ENCODE peak calls at places on chromosomes 4 and X, in five cellular contexts. One of them, this sample, is unnamed.

GRCh38 chrX:129600981-129601424 is 53.8 kb downstream of the APLN start:
- DNase-seq in brain microvascular endothelial cell: peak
- DNase-seq in HFF-Myc: no peak
- DNase-seq in AG09319: no peak
- DNase-seq in HepG2: peak
- DNase-seq in this sample: peak

GRCh38 chr4:172927096-172927495 is 241.5 kb upstream of the GALNT7 start:
- DNase-seq in brain microvascular endothelial cell: no peak
- DNase-seq in HFF-Myc: no peak
- DNase-seq in AG09319: no peak
- DNase-seq in HepG2: no peak
- DNase-seq in this sample: no peak

GRCh38 chr4:40484346-40484745 is 145.3 kb downstream of the RBM47 start:
- DNase-seq in brain microvascular endothelial cell: no peak
- DNase-seq in HFF-Myc: no peak
- DNase-seq in AG09319: no peak
- DNase-seq in HepG2: no peak
- DNase-seq in this sample: no peak

GRCh38 chr4:76013540-76013939 is 6.2 kb upstream of the CXCL9 start:
- DNase-seq in brain microvascular endothelial cell: no peak
- DNase-seq in HFF-Myc: no peak
- DNase-seq in AG09319: no peak
- DNase-seq in HepG2: no peak
- DNase-seq in this sample: no peak

GRCh38 chrX:124280294-124280902 is 52.1 kb upstream of the TEX13D start:
- DNase-seq in brain microvascular endothelial cell: no peak
- DNase-seq in HFF-Myc: no peak
- DNase-seq in AG09319: no peak
- DNase-seq in HepG2: no peak
- DNase-seq in this sample: no peak

GRCh38 chrX:73561791-73562190 is 1.2 kb upstream of the CHIC1 start:
- DNase-seq in brain microvascular endothelial cell: peak
- DNase-seq in HFF-Myc: no peak
- DNase-seq in AG09319: no peak
- DNase-seq in HepG2: no peak
- DNase-seq in this sample: no peak

GRCh38 chr4:5366421-5366820 is 315.1 kb downstream of the STK32B start:
- DNase-seq in brain microvascular endothelial cell: peak
- DNase-seq in HFF-Myc: no peak
- DNase-seq in AG09319: no peak
- DNase-seq in HepG2: no peak
- DNase-seq in this sample: no peak

GRCh38 chrX:15939737-15940136 is 85.1 kb upstream of the AP1S2 start:
- DNase-seq in brain microvascular endothelial cell: no peak
- DNase-seq in HFF-Myc: no peak
- DNase-seq in AG09319: no peak
- DNase-seq in HepG2: no peak
- DNase-seq in this sample: peak

GRCh38 chrX:129006491-129006890 is 516.8 kb downstream of the SMARCA1 start:
- DNase-seq in brain microvascular endothelial cell: no peak
- DNase-seq in HFF-Myc: no peak
- DNase-seq in AG09319: no peak
- DNase-seq in HepG2: no peak
- DNase-seq in this sample: no peak

GRCh38 chrX:78011846-78012245 is 42.4 kb upstream of the PGAM4 start:
- DNase-seq in brain microvascular endothelial cell: peak
- DNase-seq in HFF-Myc: no peak
- DNase-seq in AG09319: no peak
- DNase-seq in HepG2: no peak
- DNase-seq in this sample: no peak

GRCh38 chrX:68829594-68830485 is 1.0 kb downstream of the EFNB1 start:
- DNase-seq in brain microvascular endothelial cell: no peak
- DNase-seq in HFF-Myc: no peak
- DNase-seq in AG09319: no peak
- DNase-seq in HepG2: no peak
- DNase-seq in this sample: no peak

GRCh38 chrX:42615161-42615563 is 162.8 kb downstream of the PPP1R2C start:
- DNase-seq in brain microvascular endothelial cell: no peak
- DNase-seq in HFF-Myc: no peak
- DNase-seq in AG09319: no peak
- DNase-seq in HepG2: no peak
- DNase-seq in this sample: no peak

GRCh38 chrX:28550331-28550872 is 36.8 kb upstream of the IL1RAPL1 start:
- DNase-seq in brain microvascular endothelial cell: no peak
- DNase-seq in HFF-Myc: no peak
- DNase-seq in AG09319: no peak
- DNase-seq in HepG2: no peak
- DNase-seq in this sample: no peak

GRCh38 chr4:148425327-148426110 is 16.7 kb downstream of the NR3C2 start:
- DNase-seq in brain microvascular endothelial cell: no peak
- DNase-seq in HFF-Myc: no peak
- DNase-seq in AG09319: no peak
- DNase-seq in HepG2: no peak
- DNase-seq in this sample: no peak

GRCh38 chr4:9926591-9926990 is 94.7 kb downstream of the SLC2A9 start:
- DNase-seq in brain microvascular endothelial cell: no peak
- DNase-seq in HFF-Myc: no peak
- DNase-seq in AG09319: no peak
- DNase-seq in HepG2: no peak
- DNase-seq in this sample: no peak

GRCh38 chr4:65651031-65651430 is 19.3 kb downstream of the EPHA5 start:
- DNase-seq in brain microvascular endothelial cell: peak
- DNase-seq in HFF-Myc: no peak
- DNase-seq in AG09319: no peak
- DNase-seq in HepG2: no peak
- DNase-seq in this sample: no peak

GRCh38 chr4:75637176-75637575 is 6.8 kb upstream of the CDKL2 start:
- DNase-seq in brain microvascular endothelial cell: no peak
- DNase-seq in HFF-Myc: no peak
- DNase-seq in AG09319: no peak
- DNase-seq in HepG2: no peak
- DNase-seq in this sample: no peak

GRCh38 chr4:28373601-28374000 is 1513.0 kb downstream of the STIM2 start:
- DNase-seq in brain microvascular endothelial cell: peak
- DNase-seq in HFF-Myc: no peak
- DNase-seq in AG09319: no peak
- DNase-seq in HepG2: no peak
- DNase-seq in this sample: no peak

GRCh38 chrX:65451663-65452062 is 82.9 kb downstream of the LAS1L start:
- DNase-seq in brain microvascular endothelial cell: peak
- DNase-seq in HFF-Myc: no peak
- DNase-seq in AG09319: no peak
- DNase-seq in HepG2: peak
- DNase-seq in this sample: peak

GRCh38 chr4:147958057-147958456 is 226.2 kb downstream of the ARHGAP10 start:
- DNase-seq in brain microvascular endothelial cell: no peak
- DNase-seq in HFF-Myc: no peak
- DNase-seq in AG09319: no peak
- DNase-seq in HepG2: no peak
- DNase-seq in this sample: no peak

GRCh38 chr4:93688978-93689377 is 139.6 kb upstream of the ATOH1 start:
- DNase-seq in brain microvascular endothelial cell: no peak
- DNase-seq in HFF-Myc: no peak
- DNase-seq in AG09319: no peak
- DNase-seq in HepG2: no peak
- DNase-seq in this sample: no peak

GRCh38 chr4:3389879-3390840 is 51.6 kb upstream of the HGFAC start:
- DNase-seq in brain microvascular endothelial cell: no peak
- DNase-seq in HFF-Myc: no peak
- DNase-seq in AG09319: no peak
- DNase-seq in HepG2: no peak
- DNase-seq in this sample: no peak

GRCh38 chr4:186844059-186844681 is 120.5 kb upstream of the FAT1 start:
- DNase-seq in brain microvascular endothelial cell: peak
- DNase-seq in HFF-Myc: no peak
- DNase-seq in AG09319: no peak
- DNase-seq in HepG2: no peak
- DNase-seq in this sample: no peak

GRCh38 chrX:84168574-84168973 is 19.4 kb downstream of the RPS6KA6 start:
- DNase-seq in brain microvascular endothelial cell: no peak
- DNase-seq in HFF-Myc: no peak
- DNase-seq in AG09319: no peak
- DNase-seq in HepG2: no peak
- DNase-seq in this sample: no peak

GRCh38 chr4:99966692-99967091 is 16.6 kb upstream of the H2AZ1 start:
- DNase-seq in brain microvascular endothelial cell: no peak
- DNase-seq in HFF-Myc: no peak
- DNase-seq in AG09319: no peak
- DNase-seq in HepG2: no peak
- DNase-seq in this sample: no peak

DNA sequence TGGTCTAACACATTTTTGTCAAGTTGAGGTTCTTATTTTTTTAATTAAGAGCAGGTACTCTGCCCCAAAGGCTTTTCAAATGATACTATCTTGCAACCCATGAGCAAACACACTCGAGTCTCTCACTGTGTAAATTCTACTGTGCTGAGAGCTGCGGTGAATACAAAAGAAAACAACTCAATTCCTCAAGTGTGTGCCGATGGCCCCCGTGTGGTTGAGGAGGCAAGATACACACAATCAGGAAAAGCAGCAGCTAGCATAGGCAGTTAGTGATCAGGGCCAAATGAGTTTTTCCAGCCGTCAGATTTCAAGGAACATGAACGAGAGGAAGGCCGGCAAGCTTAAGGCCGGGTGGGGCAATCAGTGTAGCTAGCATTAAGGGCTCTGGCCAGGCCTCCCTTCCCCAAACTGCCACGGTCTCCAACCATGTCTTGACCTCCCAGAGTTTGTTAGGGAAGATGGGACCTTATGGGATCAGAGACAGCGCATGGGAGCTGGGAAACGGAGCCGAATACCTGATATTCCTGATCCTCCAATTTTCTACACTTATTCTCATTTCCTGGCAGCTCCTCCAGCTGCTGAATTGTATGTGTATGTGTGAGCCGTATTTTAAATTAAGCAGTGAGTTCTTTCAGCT is 59.7 kb downstream of the RTL9 start:
- DNase-seq in brain microvascular endothelial cell: peak
- DNase-seq in HFF-Myc: no peak
- DNase-seq in AG09319: no peak
- DNase-seq in HepG2: no peak
- DNase-seq in this sample: no peak
- TF ChIP-seq CTCF in brain microvascular endothelial cell: peak
- TF ChIP-seq CTCF in HFF-Myc: peak
- TF ChIP-seq CTCF in AG09319: peak
- TF ChIP-seq CTCF in HepG2: peak
- TF ChIP-seq CTCF in this sample: no peak

GRCh38 chr4:107619065-107619464 is 101.0 kb downstream of the PAPSS1 start:
- DNase-seq in brain microvascular endothelial cell: peak
- DNase-seq in HFF-Myc: peak
- DNase-seq in AG09319: peak
- DNase-seq in HepG2: no peak
- DNase-seq in this sample: no peak
- TF ChIP-seq CTCF in brain microvascular endothelial cell: no peak
- TF ChIP-seq CTCF in HFF-Myc: no peak
- TF ChIP-seq CTCF in AG09319: no peak
- TF ChIP-seq CTCF in HepG2: no peak
- TF ChIP-seq CTCF in this sample: no peak

DNA sequence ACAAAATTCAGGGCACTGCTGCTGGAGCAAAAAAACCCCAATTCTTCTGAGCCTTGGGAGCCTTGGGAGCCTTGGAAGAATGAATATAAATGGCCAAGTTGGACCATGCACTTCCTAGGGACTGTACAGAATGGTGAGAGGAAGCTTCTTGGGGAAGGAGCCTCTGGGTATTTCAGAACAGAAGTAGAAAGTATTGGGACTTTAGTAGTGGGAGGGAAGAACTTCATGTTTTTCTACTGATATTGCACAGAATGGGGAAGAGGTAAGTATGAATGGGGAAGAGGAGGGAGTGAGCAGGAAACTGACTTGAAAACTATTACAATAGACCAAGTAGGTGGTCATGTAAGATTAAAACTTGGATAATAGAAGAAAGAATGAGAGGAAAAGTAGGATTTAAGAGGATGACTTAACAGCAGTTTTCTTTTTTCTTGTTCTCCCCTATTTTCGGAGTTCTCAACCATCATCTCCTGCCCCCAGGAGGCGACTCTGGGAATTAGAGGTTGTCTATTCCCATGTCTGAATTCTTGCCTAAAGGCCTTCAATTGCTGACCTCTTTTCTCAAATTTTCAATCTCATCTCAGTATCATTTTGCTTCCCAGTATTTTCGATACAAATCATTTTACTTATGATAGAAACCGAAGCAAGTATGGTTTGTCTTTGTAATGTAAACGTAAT is 44.5 kb upstream of the TAPT1 start:
- DNase-seq in brain microvascular endothelial cell: no peak
- DNase-seq in HFF-Myc: no peak
- DNase-seq in AG09319: no peak
- DNase-seq in HepG2: peak
- DNase-seq in this sample: no peak
- TF ChIP-seq CTCF in brain microvascular endothelial cell: peak
- TF ChIP-seq CTCF in HFF-Myc: peak
- TF ChIP-seq CTCF in AG09319: no peak
- TF ChIP-seq CTCF in HepG2: peak
- TF ChIP-seq CTCF in this sample: no peak

GRCh38 chr4:183417356-183417755 is 27.1 kb upstream of the CDKN2AIP start:
- DNase-seq in brain microvascular endothelial cell: no peak
- DNase-seq in HFF-Myc: no peak
- DNase-seq in AG09319: no peak
- DNase-seq in HepG2: no peak
- DNase-seq in this sample: no peak

GRCh38 chr4:183426507-183426906 is 17.9 kb upstream of the CDKN2AIP start:
- DNase-seq in brain microvascular endothelial cell: no peak
- DNase-seq in HFF-Myc: no peak
- DNase-seq in AG09319: no peak
- DNase-seq in HepG2: no peak
- DNase-seq in this sample: no peak

GRCh38 chr4:183424109-183424751 is 20.2 kb upstream of the CDKN2AIP start:
- DNase-seq in brain microvascular endothelial cell: no peak
- DNase-seq in HFF-Myc: no peak
- DNase-seq in AG09319: no peak
- DNase-seq in HepG2: no peak
- DNase-seq in this sample: no peak

GRCh38 chr4:183422962-183423653 is 21.3 kb upstream of the CDKN2AIP start:
- DNase-seq in brain microvascular endothelial cell: no peak
- DNase-seq in HFF-Myc: no peak
- DNase-seq in AG09319: no peak
- DNase-seq in HepG2: no peak
- DNase-seq in this sample: no peak
- TF ChIP-seq CTCF in brain microvascular endothelial cell: no peak
- TF ChIP-seq CTCF in HFF-Myc: no peak
- TF ChIP-seq CTCF in AG09319: no peak
- TF ChIP-seq CTCF in HepG2: no peak
- TF ChIP-seq CTCF in this sample: no peak

This sample was measured in GM13976.